ENCODE peak calls at places on chromosome 6, in five cellular contexts. One of them, this sample, is unnamed.
A peak's percentile ranks its signal among the peaks of the same experiment; 100 is the strongest.

GRCh38 chr6:41920921-41921711 is at the start of the genes BYSL and MED20:
- DNase-seq in hepatocyte: peak; percentile 97
- DNase-seq in left lung: peak; percentile 96
- DNase-seq in left ventricle myocardium inferior: peak; percentile 90
- DNase-seq in fibroblast of lung: peak; percentile 93
- DNase-seq in this sample: peak; percentile 52

GRCh38 chr6:34095741-34096140 is 50.1 kb downstream of the GRM4 start:
- DNase-seq in left lung: no peak
- DNase-seq in left ventricle myocardium inferior: no peak
- DNase-seq in fibroblast of lung: no peak
- DNase-seq in hepatocyte: no peak
- DNase-seq in this sample: no peak

GRCh38 chr6:2899596-2899995 is 3.5 kb downstream of the SERPINB9 start:
- DNase-seq in fibroblast of lung: no peak
- DNase-seq in left lung: no peak
- DNase-seq in left ventricle myocardium inferior: no peak
- DNase-seq in hepatocyte: no peak
- DNase-seq in this sample: no peak

GRCh38 chr6:19812512-19813119 is 24.6 kb upstream of the ID4 start:
- DNase-seq in hepatocyte: peak; percentile 53
- DNase-seq in left lung: no peak
- DNase-seq in left ventricle myocardium inferior: no peak
- DNase-seq in fibroblast of lung: peak; percentile 68
- DNase-seq in this sample: no peak

GRCh38 chr6:34145161-34146020 is 496 bp downstream of the GRM4 start:
- DNase-seq in left ventricle myocardium inferior: no peak
- DNase-seq in hepatocyte: peak; percentile 65
- DNase-seq in fibroblast of lung: peak; percentile 33
- DNase-seq in left lung: no peak
- DNase-seq in this sample: no peak

GRCh38 chr6:139732451-139732850 is 358.0 kb upstream of the CITED2 start:
- DNase-seq in left ventricle myocardium inferior: no peak
- DNase-seq in fibroblast of lung: peak; percentile 67
- DNase-seq in hepatocyte: peak; percentile 22
- DNase-seq in left lung: no peak
- DNase-seq in this sample: no peak

GRCh38 chr6:11271637-11272036 is 39.2 kb upstream of the NEDD9 start:
- DNase-seq in fibroblast of lung: peak; percentile 88
- DNase-seq in left lung: no peak
- DNase-seq in hepatocyte: no peak
- DNase-seq in left ventricle myocardium inferior: no peak
- DNase-seq in this sample: no peak

GRCh38 chr6:3282461-3283236 is 23.9 kb downstream of the PSMG4 start:
- DNase-seq in hepatocyte: no peak
- DNase-seq in fibroblast of lung: no peak
- DNase-seq in left ventricle myocardium inferior: no peak
- DNase-seq in left lung: no peak
- DNase-seq in this sample: no peak

GRCh38 chr6:44116643-44117382 is 10.4 kb downstream of the MRPL14 start:
- DNase-seq in hepatocyte: peak; percentile 32
- DNase-seq in fibroblast of lung: peak; percentile 73
- DNase-seq in left lung: no peak
- DNase-seq in left ventricle myocardium inferior: no peak
- DNase-seq in this sample: peak; percentile 94

GRCh38 chr6:155327326-155328073 is 13.2 kb upstream of the TFB1M start:
- DNase-seq in fibroblast of lung: peak; percentile 82
- DNase-seq in left lung: no peak
- DNase-seq in hepatocyte: peak; percentile 90
- DNase-seq in left ventricle myocardium inferior: no peak
- DNase-seq in this sample: no peak

GRCh38 chr6:135030532-135031178 is 24.0 kb downstream of the HBS1L start:
- DNase-seq in fibroblast of lung: peak; percentile 75
- DNase-seq in left lung: no peak
- DNase-seq in hepatocyte: no peak
- DNase-seq in left ventricle myocardium inferior: no peak
- DNase-seq in this sample: no peak

GRCh38 chr6:112237644-112238043 is 16.7 kb downstream of the LAMA4 start:
- DNase-seq in left lung: no peak
- DNase-seq in hepatocyte: no peak
- DNase-seq in left ventricle myocardium inferior: peak; percentile 53
- DNase-seq in fibroblast of lung: peak; percentile 100
- DNase-seq in this sample: no peak

GRCh38 chr6:136811261-136811660 is 11.1 kb upstream of the PEX7 start:
- DNase-seq in fibroblast of lung: no peak
- DNase-seq in left ventricle myocardium inferior: no peak
- DNase-seq in left lung: no peak
- DNase-seq in hepatocyte: no peak
- DNase-seq in this sample: no peak

GRCh38 chr6:147867827-147868226 is 359.3 kb downstream of the SAMD5 start:
- DNase-seq in left lung: no peak
- DNase-seq in left ventricle myocardium inferior: no peak
- DNase-seq in hepatocyte: no peak
- DNase-seq in fibroblast of lung: peak; percentile 33
- DNase-seq in this sample: peak; percentile 9

GRCh38 chr6:154653853-154654252 is 79.4 kb upstream of the SCAF8 start:
- DNase-seq in fibroblast of lung: peak; percentile 58
- DNase-seq in left ventricle myocardium inferior: no peak
- DNase-seq in hepatocyte: peak; percentile 65
- DNase-seq in left lung: no peak
- DNase-seq in this sample: peak; percentile 50

GRCh38 chr6:107641500-107641931 is 151.6 kb downstream of the SOBP start:
- DNase-seq in hepatocyte: no peak
- DNase-seq in left ventricle myocardium inferior: peak; percentile 69
- DNase-seq in left lung: peak; percentile 81
- DNase-seq in fibroblast of lung: no peak
- DNase-seq in this sample: no peak

GRCh38 chr6:11492444-11493300 is 44.9 kb upstream of the TMEM170B start:
- DNase-seq in left lung: no peak
- DNase-seq in left ventricle myocardium inferior: no peak
- DNase-seq in hepatocyte: no peak
- DNase-seq in fibroblast of lung: no peak
- DNase-seq in this sample: peak; percentile 55

GRCh38 chr6:37607949-37608348 is 89.7 kb downstream of the MDGA1 start:
- DNase-seq in left ventricle myocardium inferior: no peak
- DNase-seq in hepatocyte: peak; percentile 43
- DNase-seq in fibroblast of lung: peak; percentile 44
- DNase-seq in left lung: no peak
- DNase-seq in this sample: no peak

GRCh38 chr6:28137458-28138020 is 4.1 kb upstream of the ZKSCAN8 start:
- DNase-seq in left ventricle myocardium inferior: no peak
- DNase-seq in hepatocyte: peak; percentile 25
- DNase-seq in fibroblast of lung: no peak
- DNase-seq in left lung: no peak
- DNase-seq in this sample: no peak

GRCh38 chr6:155693573-155694428 is 238.2 kb upstream of the NOX3 start:
- DNase-seq in left ventricle myocardium inferior: no peak
- DNase-seq in hepatocyte: peak; percentile 34
- DNase-seq in left lung: no peak
- DNase-seq in fibroblast of lung: no peak
- DNase-seq in this sample: no peak

GRCh38 chr6:24734166-24734565 is 15.2 kb upstream of the C6orf62 start:
- DNase-seq in hepatocyte: no peak
- DNase-seq in left lung: no peak
- DNase-seq in left ventricle myocardium inferior: no peak
- DNase-seq in fibroblast of lung: no peak
- DNase-seq in this sample: no peak

GRCh38 chr6:42928748-42929087 is 562 bp upstream of the CNPY3 start:
- DNase-seq in fibroblast of lung: no peak
- DNase-seq in hepatocyte: no peak
- DNase-seq in left ventricle myocardium inferior: no peak
- DNase-seq in left lung: no peak
- DNase-seq in this sample: no peak

GRCh38 chr6:42923656-42924055 is 5.6 kb upstream of the CNPY3 start:
- DNase-seq in fibroblast of lung: no peak
- DNase-seq in hepatocyte: no peak
- DNase-seq in left ventricle myocardium inferior: no peak
- DNase-seq in left lung: no peak
- DNase-seq in this sample: no peak

GRCh38 chr6:42929088-42929927 is at the start of gene CNPY3:
- DNase-seq in left lung: peak; percentile 98
- DNase-seq in fibroblast of lung: peak; percentile 96
- DNase-seq in hepatocyte: peak; percentile 96
- DNase-seq in left ventricle myocardium inferior: peak; percentile 93
- DNase-seq in this sample: peak; percentile 93

GRCh38 chr6:42921801-42922200 is 5.9 kb downstream of the PTCRA start:
- DNase-seq in hepatocyte: no peak
- DNase-seq in fibroblast of lung: no peak
- DNase-seq in left lung: no peak
- DNase-seq in left ventricle myocardium inferior: no peak
- DNase-seq in this sample: no peak

DNA sequence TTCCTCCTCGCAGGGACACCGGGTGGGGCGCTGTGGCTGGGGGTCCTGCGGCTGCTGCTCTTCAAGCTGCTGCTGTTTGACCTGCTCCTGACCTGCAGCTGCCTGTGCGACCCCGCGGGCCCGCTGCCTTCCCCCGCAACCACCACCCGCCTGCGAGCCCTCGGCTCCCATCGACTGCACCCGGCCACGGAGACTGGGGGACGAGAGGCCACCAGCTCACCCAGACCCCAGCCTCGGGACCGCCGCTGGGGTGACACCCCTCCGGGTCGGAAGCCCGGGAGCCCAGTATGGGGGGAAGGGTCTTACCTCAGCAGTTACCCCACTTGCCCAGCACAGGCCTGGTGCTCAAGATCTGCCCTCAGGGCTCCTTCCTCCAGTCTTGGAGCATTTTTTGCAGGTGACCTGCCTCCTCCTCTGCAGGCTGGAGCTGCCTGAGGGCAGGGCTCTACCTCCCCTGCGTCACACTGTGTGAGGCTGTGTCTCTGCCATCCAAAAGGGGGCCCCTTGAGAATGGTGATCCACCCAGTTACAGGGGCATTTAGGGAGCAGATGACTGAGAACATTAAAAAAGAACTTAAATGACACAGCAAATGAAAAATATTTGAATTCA is 3.9 kb upstream of the CNPY3 start:
- DNase-seq in hepatocyte: no peak
- DNase-seq in fibroblast of lung: no peak
- DNase-seq in left ventricle myocardium inferior: no peak
- DNase-seq in left lung: no peak
- DNase-seq in this sample: no peak
- TF ChIP-seq CTCF in hepatocyte: no peak
- TF ChIP-seq CTCF in fibroblast of lung: no peak
- TF ChIP-seq CTCF in left ventricle myocardium inferior: no peak
- TF ChIP-seq CTCF in left lung: no peak
- TF ChIP-seq CTCF in this sample: no peak

DNA sequence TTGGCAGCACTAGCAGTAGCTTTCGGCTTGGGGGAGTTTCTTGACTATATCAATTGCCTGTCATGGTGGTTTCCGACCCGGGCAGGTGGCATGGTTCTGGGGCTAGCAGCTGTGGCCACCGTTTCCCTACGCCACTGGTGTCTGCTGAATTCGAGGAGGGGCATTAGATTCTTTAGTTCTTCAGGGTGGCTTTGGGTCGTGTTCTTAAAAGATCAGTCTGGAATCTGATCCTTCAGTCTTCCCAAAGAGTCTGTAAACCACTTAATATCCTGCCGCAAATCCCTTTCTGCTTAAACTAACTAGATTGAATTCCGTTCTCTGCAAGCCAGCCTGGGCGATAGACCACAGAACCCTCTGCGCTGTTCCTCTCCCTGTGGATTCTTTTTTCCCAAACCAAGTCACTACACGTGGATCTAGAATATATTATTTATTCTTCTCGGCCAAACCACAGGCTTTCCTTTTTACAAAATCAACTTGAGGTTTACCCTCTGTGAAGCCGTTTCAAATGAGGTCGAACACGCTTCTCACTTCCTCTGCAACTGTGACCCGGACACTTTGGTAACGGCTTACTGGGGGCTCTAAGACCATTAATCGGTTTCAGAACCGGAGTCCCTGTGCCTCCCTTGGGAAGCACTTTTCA is 55.4 kb upstream of the FOXC1 start:
- DNase-seq in left lung: no peak
- DNase-seq in fibroblast of lung: peak; percentile 9
- DNase-seq in hepatocyte: no peak
- DNase-seq in left ventricle myocardium inferior: no peak
- DNase-seq in this sample: no peak
- H3K4me3 ChIP-seq in left lung: peak overlapping the region; percentile 30
- H3K4me3 ChIP-seq in fibroblast of lung: peak overlapping the region; percentile 79
- H3K4me3 ChIP-seq in hepatocyte: peak overlapping the region; percentile 24
- H3K4me3 ChIP-seq in left ventricle myocardium inferior: peak overlapping the region; percentile 67
- H3K4me3 ChIP-seq in this sample: peak overlapping the region; percentile 62

GRCh38 chr6:167154291-167154690 is 3.5 kb downstream of the GPR31 start:
- DNase-seq in left lung: peak; percentile 76
- DNase-seq in left ventricle myocardium inferior: no peak
- DNase-seq in hepatocyte: no peak
- DNase-seq in fibroblast of lung: no peak
- DNase-seq in this sample: no peak
- H3K27me3 ChIP-seq in left lung: no peaks in the 10 kb centered on the region
- H3K27me3 ChIP-seq in left ventricle myocardium inferior: peaks cover 48% of the 10 kb centered on the region
- H3K27me3 ChIP-seq in hepatocyte: no peaks in the 10 kb centered on the region
- H3K27me3 ChIP-seq in fibroblast of lung: no peaks in the 10 kb centered on the region
- H3K27me3 ChIP-seq in this sample: no peaks in the 10 kb centered on the region

GRCh38 chr6:149362289-149362688 is 37.8 kb upstream of the SUMO4 start:
- DNase-seq in hepatocyte: no peak
- DNase-seq in fibroblast of lung: no peak
- DNase-seq in left lung: no peak
- DNase-seq in left ventricle myocardium inferior: no peak
- DNase-seq in this sample: no peak
- TF ChIP-seq CTCF in hepatocyte: no peak
- TF ChIP-seq CTCF in fibroblast of lung: no peak
- TF ChIP-seq CTCF in left lung: no peak
- TF ChIP-seq CTCF in left ventricle myocardium inferior: no peak
- TF ChIP-seq CTCF in this sample: no peak